ENCODE peak calls at places on chromosome 19, in ten cellular contexts. One of them, this sample, is unnamed.

GRCh38 chr19:1161716-1162115 is 12.4 kb downstream of the SBNO2 start:
- DNase-seq in glutamatergic neuron: no peak
- DNase-seq in H1: no peak
- DNase-seq in AG10803: no peak
- DNase-seq in adrenal gland: peak
- DNase-seq in PC-9: peak
- DNase-seq in CD8-positive, alpha-beta T cell: no peak
- DNase-seq in foreskin fibroblast: no peak
- DNase-seq in HCT116: no peak
- DNase-seq in astrocyte of the spinal cord: no peak
- DNase-seq in this sample: no peak

GRCh38 chr19:30443531-30444252 is 71.5 kb downstream of the ZNF536 start:
- DNase-seq in glutamatergic neuron: no peak
- DNase-seq in H1: no peak
- DNase-seq in AG10803: no peak
- DNase-seq in adrenal gland: no peak
- DNase-seq in PC-9: no peak
- DNase-seq in CD8-positive, alpha-beta T cell: no peak
- DNase-seq in foreskin fibroblast: no peak
- DNase-seq in HCT116: no peak
- DNase-seq in astrocyte of the spinal cord: no peak
- DNase-seq in this sample: no peak

GRCh38 chr19:31353826-31354225 is 4.6 kb upstream of the TSHZ3 start:
- DNase-seq in glutamatergic neuron: no peak
- DNase-seq in H1: peak
- DNase-seq in AG10803: no peak
- DNase-seq in adrenal gland: peak
- DNase-seq in PC-9: no peak
- DNase-seq in CD8-positive, alpha-beta T cell: no peak
- DNase-seq in foreskin fibroblast: no peak
- DNase-seq in HCT116: no peak
- DNase-seq in astrocyte of the spinal cord: no peak
- DNase-seq in this sample: no peak

GRCh38 chr19:3145909-3146676 is 10.3 kb downstream of the GNA15 start:
- DNase-seq in glutamatergic neuron: no peak
- DNase-seq in H1: no peak
- DNase-seq in AG10803: no peak
- DNase-seq in adrenal gland: peak
- DNase-seq in PC-9: no peak
- DNase-seq in CD8-positive, alpha-beta T cell: no peak
- DNase-seq in foreskin fibroblast: no peak
- DNase-seq in HCT116: no peak
- DNase-seq in astrocyte of the spinal cord: no peak
- DNase-seq in this sample: no peak

GRCh38 chr19:11214387-11214786 is 17.0 kb upstream of the KANK2 start:
- DNase-seq in glutamatergic neuron: no peak
- DNase-seq in H1: no peak
- DNase-seq in AG10803: no peak
- DNase-seq in adrenal gland: no peak
- DNase-seq in PC-9: no peak
- DNase-seq in CD8-positive, alpha-beta T cell: no peak
- DNase-seq in foreskin fibroblast: no peak
- DNase-seq in HCT116: no peak
- DNase-seq in astrocyte of the spinal cord: no peak
- DNase-seq in this sample: no peak

GRCh38 chr19:1085053-1085658 is 10.0 kb downstream of the POLR2E start:
- DNase-seq in glutamatergic neuron: no peak
- DNase-seq in H1: no peak
- DNase-seq in AG10803: no peak
- DNase-seq in adrenal gland: no peak
- DNase-seq in PC-9: no peak
- DNase-seq in CD8-positive, alpha-beta T cell: no peak
- DNase-seq in foreskin fibroblast: no peak
- DNase-seq in HCT116: no peak
- DNase-seq in astrocyte of the spinal cord: no peak
- DNase-seq in this sample: no peak

GRCh38 chr19:50290011-50290410 is 39.2 kb downstream of the KCNC3 start:
- DNase-seq in glutamatergic neuron: no peak
- DNase-seq in H1: no peak
- DNase-seq in AG10803: no peak
- DNase-seq in adrenal gland: no peak
- DNase-seq in PC-9: no peak
- DNase-seq in CD8-positive, alpha-beta T cell: no peak
- DNase-seq in foreskin fibroblast: no peak
- DNase-seq in HCT116: no peak
- DNase-seq in astrocyte of the spinal cord: no peak
- DNase-seq in this sample: no peak

GRCh38 chr19:13842294-13843103 is 34.4 kb upstream of the NANOS3 start:
- DNase-seq in glutamatergic neuron: no peak
- DNase-seq in H1: no peak
- DNase-seq in AG10803: peak
- DNase-seq in adrenal gland: peak
- DNase-seq in PC-9: peak
- DNase-seq in CD8-positive, alpha-beta T cell: peak
- DNase-seq in foreskin fibroblast: peak
- DNase-seq in HCT116: no peak
- DNase-seq in astrocyte of the spinal cord: peak
- DNase-seq in this sample: no peak

GRCh38 chr19:45189971-45190370 is 11.4 kb downstream of the BLOC1S3 start:
- DNase-seq in glutamatergic neuron: no peak
- DNase-seq in H1: no peak
- DNase-seq in AG10803: no peak
- DNase-seq in adrenal gland: no peak
- DNase-seq in PC-9: no peak
- DNase-seq in CD8-positive, alpha-beta T cell: no peak
- DNase-seq in foreskin fibroblast: no peak
- DNase-seq in HCT116: no peak
- DNase-seq in astrocyte of the spinal cord: no peak
- DNase-seq in this sample: no peak

GRCh38 chr19:56137405-56137804 is 3.7 kb upstream of the ZNF444 start:
- DNase-seq in glutamatergic neuron: no peak
- DNase-seq in H1: no peak
- DNase-seq in AG10803: no peak
- DNase-seq in adrenal gland: no peak
- DNase-seq in PC-9: no peak
- DNase-seq in CD8-positive, alpha-beta T cell: no peak
- DNase-seq in foreskin fibroblast: no peak
- DNase-seq in HCT116: no peak
- DNase-seq in astrocyte of the spinal cord: no peak
- DNase-seq in this sample: no peak

GRCh38 chr19:8609210-8610040 is 1.1 kb downstream of the ADAMTS10 start:
- DNase-seq in glutamatergic neuron: peak
- DNase-seq in H1: peak
- DNase-seq in AG10803: peak
- DNase-seq in adrenal gland: peak
- DNase-seq in PC-9: no peak
- DNase-seq in CD8-positive, alpha-beta T cell: no peak
- DNase-seq in foreskin fibroblast: peak
- DNase-seq in HCT116: peak
- DNase-seq in astrocyte of the spinal cord: peak
- DNase-seq in this sample: peak

GRCh38 chr19:29804493-29804892 is 7.3 kb upstream of the CCNE1 start:
- DNase-seq in glutamatergic neuron: no peak
- DNase-seq in H1: no peak
- DNase-seq in AG10803: no peak
- DNase-seq in adrenal gland: no peak
- DNase-seq in PC-9: no peak
- DNase-seq in CD8-positive, alpha-beta T cell: no peak
- DNase-seq in foreskin fibroblast: no peak
- DNase-seq in HCT116: no peak
- DNase-seq in astrocyte of the spinal cord: no peak
- DNase-seq in this sample: no peak

GRCh38 chr19:7918615-7919421 is 1.3 kb upstream of the SNAPC2 start:
- DNase-seq in glutamatergic neuron: peak
- DNase-seq in H1: no peak
- DNase-seq in AG10803: no peak
- DNase-seq in adrenal gland: peak
- DNase-seq in PC-9: no peak
- DNase-seq in CD8-positive, alpha-beta T cell: no peak
- DNase-seq in foreskin fibroblast: no peak
- DNase-seq in HCT116: no peak
- DNase-seq in astrocyte of the spinal cord: no peak
- DNase-seq in this sample: no peak

GRCh38 chr19:4327252-4327876 is 11.3 kb downstream of the STAP2 start:
- DNase-seq in glutamatergic neuron: peak
- DNase-seq in H1: peak
- DNase-seq in AG10803: peak
- DNase-seq in adrenal gland: peak
- DNase-seq in PC-9: no peak
- DNase-seq in CD8-positive, alpha-beta T cell: no peak
- DNase-seq in foreskin fibroblast: peak
- DNase-seq in HCT116: no peak
- DNase-seq in astrocyte of the spinal cord: peak
- DNase-seq in this sample: peak

GRCh38 chr19:17052439-17052838 is 22.8 kb downstream of the HAUS8 start:
- DNase-seq in glutamatergic neuron: peak
- DNase-seq in H1: peak
- DNase-seq in AG10803: peak
- DNase-seq in adrenal gland: peak
- DNase-seq in PC-9: peak
- DNase-seq in CD8-positive, alpha-beta T cell: no peak
- DNase-seq in foreskin fibroblast: peak
- DNase-seq in HCT116: peak
- DNase-seq in astrocyte of the spinal cord: peak
- DNase-seq in this sample: peak
- TF ChIP-seq CTCF in glutamatergic neuron: peak
- TF ChIP-seq CTCF in H1: peak
- TF ChIP-seq CTCF in AG10803: peak
- TF ChIP-seq CTCF in adrenal gland: peak
- TF ChIP-seq CTCF in PC-9: peak
- TF ChIP-seq CTCF in CD8-positive, alpha-beta T cell: no peak
- TF ChIP-seq CTCF in foreskin fibroblast: peak
- TF ChIP-seq CTCF in HCT116: peak
- TF ChIP-seq CTCF in astrocyte of the spinal cord: peak
- TF ChIP-seq CTCF in this sample: peak

GRCh38 chr19:12521996-12522395 is 29.3 kb downstream of the ZNF564 start:
- DNase-seq in glutamatergic neuron: no peak
- DNase-seq in H1: peak
- DNase-seq in AG10803: no peak
- DNase-seq in adrenal gland: no peak
- DNase-seq in PC-9: no peak
- DNase-seq in CD8-positive, alpha-beta T cell: no peak
- DNase-seq in foreskin fibroblast: no peak
- DNase-seq in HCT116: no peak
- DNase-seq in astrocyte of the spinal cord: no peak
- DNase-seq in this sample: no peak
- TF ChIP-seq CTCF in glutamatergic neuron: no peak
- TF ChIP-seq CTCF in H1: peak
- TF ChIP-seq CTCF in AG10803: no peak
- TF ChIP-seq CTCF in adrenal gland: no peak
- TF ChIP-seq CTCF in PC-9: no peak
- TF ChIP-seq CTCF in CD8-positive, alpha-beta T cell: no peak
- TF ChIP-seq CTCF in foreskin fibroblast: no peak
- TF ChIP-seq CTCF in HCT116: peak
- TF ChIP-seq CTCF in astrocyte of the spinal cord: no peak
- TF ChIP-seq CTCF in this sample: peak

GRCh38 chr19:5571777-5572176 is 4.0 kb upstream of the TINCR start:
- DNase-seq in glutamatergic neuron: no peak
- DNase-seq in H1: no peak
- DNase-seq in AG10803: no peak
- DNase-seq in adrenal gland: no peak
- DNase-seq in PC-9: no peak
- DNase-seq in CD8-positive, alpha-beta T cell: no peak
- DNase-seq in foreskin fibroblast: no peak
- DNase-seq in HCT116: no peak
- DNase-seq in astrocyte of the spinal cord: no peak
- DNase-seq in this sample: no peak

GRCh38 chr19:5563941-5564612 is 3.7 kb downstream of the TINCR start:
- DNase-seq in glutamatergic neuron: no peak
- DNase-seq in H1: no peak
- DNase-seq in AG10803: no peak
- DNase-seq in adrenal gland: peak
- DNase-seq in PC-9: peak
- DNase-seq in CD8-positive, alpha-beta T cell: no peak
- DNase-seq in foreskin fibroblast: peak
- DNase-seq in HCT116: no peak
- DNase-seq in astrocyte of the spinal cord: no peak
- DNase-seq in this sample: no peak

GRCh38 chr19:5564930-5565329 is 2.8 kb downstream of the TINCR start:
- DNase-seq in glutamatergic neuron: no peak
- DNase-seq in H1: no peak
- DNase-seq in AG10803: no peak
- DNase-seq in adrenal gland: no peak
- DNase-seq in PC-9: no peak
- DNase-seq in CD8-positive, alpha-beta T cell: no peak
- DNase-seq in foreskin fibroblast: no peak
- DNase-seq in HCT116: no peak
- DNase-seq in astrocyte of the spinal cord: no peak
- DNase-seq in this sample: no peak

GRCh38 chr19:5567971-5568407 is 236 bp upstream of the TINCR start:
- DNase-seq in glutamatergic neuron: no peak
- DNase-seq in H1: no peak
- DNase-seq in AG10803: no peak
- DNase-seq in adrenal gland: no peak
- DNase-seq in PC-9: no peak
- DNase-seq in CD8-positive, alpha-beta T cell: no peak
- DNase-seq in foreskin fibroblast: no peak
- DNase-seq in HCT116: no peak
- DNase-seq in astrocyte of the spinal cord: no peak
- DNase-seq in this sample: no peak

DNA sequence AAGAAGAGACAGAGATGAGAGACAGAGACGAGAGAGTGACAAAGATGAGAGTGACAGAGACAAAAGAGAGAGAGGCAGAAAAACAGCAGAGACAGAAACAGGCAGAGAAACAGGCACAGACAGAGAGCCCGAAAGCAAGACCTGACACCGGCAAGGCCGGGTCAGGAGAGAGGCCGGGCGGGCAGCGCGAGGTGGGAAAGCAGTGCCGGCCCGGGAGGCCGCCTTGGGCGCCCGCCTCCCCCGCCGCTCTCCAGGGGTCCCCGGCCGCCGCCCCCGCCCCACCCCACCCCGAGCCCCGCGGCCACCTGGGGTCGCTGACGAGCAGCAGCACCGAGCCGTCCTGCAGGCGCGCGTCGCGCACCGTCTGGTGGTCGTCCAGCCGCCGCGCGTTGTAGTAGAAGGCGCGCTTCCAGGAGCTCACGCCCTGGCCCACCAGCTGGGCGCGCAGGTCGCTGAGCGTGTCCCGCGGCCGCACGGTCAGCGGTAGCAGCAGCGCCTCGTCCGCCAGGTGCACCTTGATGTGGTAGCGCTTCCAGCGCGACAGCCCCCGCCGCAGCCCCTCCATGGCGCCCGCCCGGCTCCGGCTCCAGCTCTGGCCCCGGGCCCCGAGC is at the start of gene TINCR:
- DNase-seq in glutamatergic neuron: peak
- DNase-seq in H1: peak
- DNase-seq in AG10803: no peak
- DNase-seq in adrenal gland: no peak
- DNase-seq in PC-9: no peak
- DNase-seq in CD8-positive, alpha-beta T cell: no peak
- DNase-seq in foreskin fibroblast: peak
- DNase-seq in HCT116: no peak
- DNase-seq in astrocyte of the spinal cord: no peak
- DNase-seq in this sample: peak
- TF ChIP-seq CTCF in glutamatergic neuron: peak
- TF ChIP-seq CTCF in H1: peak
- TF ChIP-seq CTCF in AG10803: no peak
- TF ChIP-seq CTCF in adrenal gland: no peak
- TF ChIP-seq CTCF in PC-9: no peak
- TF ChIP-seq CTCF in CD8-positive, alpha-beta T cell: no peak
- TF ChIP-seq CTCF in foreskin fibroblast: no peak
- TF ChIP-seq CTCF in HCT116: peak
- TF ChIP-seq CTCF in astrocyte of the spinal cord: peak
- TF ChIP-seq CTCF in this sample: peak

GRCh38 chr19:39390759-39391592 is at the start of the genes MED29 and PAF1:
- DNase-seq in glutamatergic neuron: peak
- DNase-seq in H1: peak
- DNase-seq in AG10803: peak
- DNase-seq in adrenal gland: peak
- DNase-seq in PC-9: peak
- DNase-seq in CD8-positive, alpha-beta T cell: peak
- DNase-seq in foreskin fibroblast: peak
- DNase-seq in HCT116: peak
- DNase-seq in astrocyte of the spinal cord: peak
- DNase-seq in this sample: peak
- TF ChIP-seq CTCF in glutamatergic neuron: no peak
- TF ChIP-seq CTCF in H1: no peak
- TF ChIP-seq CTCF in AG10803: no peak
- TF ChIP-seq CTCF in adrenal gland: no peak
- TF ChIP-seq CTCF in PC-9: no peak
- TF ChIP-seq CTCF in CD8-positive, alpha-beta T cell: no peak
- TF ChIP-seq CTCF in foreskin fibroblast: no peak
- TF ChIP-seq CTCF in HCT116: no peak
- TF ChIP-seq CTCF in astrocyte of the spinal cord: no peak
- TF ChIP-seq CTCF in this sample: peak

This sample was measured in neural crest cell.